ENCODE peak calls at places on chromosomes 3 and 15, in six cellular contexts. B, L, W, Q, P and A are unnamed samples.

GRCh38 chr3:38315488-38316230 is 30.9 kb upstream of the XYLB start:
- DNase-seq in L (no peak), W (no peak), Q (no peak), P (no peak), B (no peak), A (no peak)

GRCh38 chr3:122533480-122533879 is 18.7 kb upstream of the KPNA1 start:
- DNase-seq in B (no peak), P (no peak), W (no peak), L (no peak), Q (no peak), A (no peak)

GRCh38 chr15:96521386-96521785 is 190.9 kb downstream of the NR2F2 start:
- DNase-seq in L (no peak), P (no peak), W (no peak), B (no peak), Q (no peak), A (no peak)

GRCh38 chr3:157134620-157135191 is 25.2 kb downstream of the CCNL1 start:
- DNase-seq in W (peak; percentile 11), P (no peak), Q (no peak), B (no peak), L (peak; percentile 74), A (no peak)

GRCh38 chr3:128068156-128068620 is 16.0 kb downstream of the SEC61A1 start:
- DNase-seq in W (peak; percentile 55), B (no peak), P (peak; percentile 74), Q (no peak), L (no peak), A (no peak)

GRCh38 chr15:35067501-35068347 is 17.4 kb downstream of the NANOGP8 start:
- DNase-seq in Q (no peak), B (no peak), W (no peak), P (no peak), L (no peak), A (no peak)

GRCh38 chr3:8371085-8371551 is 130.5 kb upstream of the LMCD1 start:
- DNase-seq in L (no peak), Q (no peak), P (no peak), B (no peak), W (peak; percentile 10), A (no peak)

GRCh38 chr15:80695911-80696651 is 971 bp downstream of the ABHD17C start:
- DNase-seq in P (peak; percentile 25), L (no peak), W (peak; percentile 28), Q (no peak), B (peak; percentile 15), A (peak; percentile 13)

GRCh38 chr3:114624676-114625181 is 330.9 kb downstream of the TIGIT start:
- DNase-seq in W (peak; percentile 88), B (peak; percentile 95), L (peak; percentile 95), P (no peak), Q (peak; percentile 66), A (no peak)

GRCh38 chr15:38554354-38554753 is 10.3 kb downstream of the RASGRP1 start:
- DNase-seq in L (no peak), B (no peak), W (no peak), Q (no peak), P (no peak), A (no peak)

GRCh38 chr3:172106989-172107388 is 67.6 kb downstream of the FNDC3B start:
- DNase-seq in L (peak; percentile 60), Q (no peak), B (no peak), P (no peak), W (no peak), A (peak; percentile 31)

GRCh38 chr3:121883507-121883906 is 10.7 kb upstream of the SLC15A2 start:
- DNase-seq in B (no peak), P (peak; percentile 49), L (no peak), Q (no peak), W (peak; percentile 20), A (no peak)

GRCh38 chr15:90762109-90762508 is 45.0 kb downstream of the BLM start:
- DNase-seq in Q (no peak), L (peak; percentile 89), W (peak; percentile 50), P (no peak), B (peak; percentile 64), A (no peak)

GRCh38 chr15:45314960-45315359 is 62.9 kb downstream of the SLC28A2 start:
- DNase-seq in W (peak; percentile 55), B (no peak), L (no peak), P (peak; percentile 58), Q (no peak), A (no peak)

GRCh38 chr3:117434881-117435412 is 725.4 kb downstream of the TUSC7 start:
- DNase-seq in L (no peak), Q (no peak), W (no peak), B (no peak), P (no peak), A (no peak)

GRCh38 chr3:24332092-24332491 is 162.6 kb downstream of the THRB start:
- DNase-seq in W (no peak), Q (no peak), P (no peak), L (no peak), B (no peak), A (no peak)

GRCh38 chr3:175274474-175275218 is 415.5 kb downstream of the NAALADL2 start:
- DNase-seq in B (no peak), P (no peak), W (no peak), Q (no peak), L (no peak), A (no peak)

GRCh38 chr15:51163843-51164242 is 69.1 kb upstream of the TNFAIP8L3 start:
- DNase-seq in Q (no peak), L (no peak), W (no peak), B (no peak), P (no peak), A (no peak)
- TF ChIP-seq CTCF in Q (no peak), L (no peak), W (no peak), B (no peak), P (peak; percentile 17), A (no peak)

DNA sequence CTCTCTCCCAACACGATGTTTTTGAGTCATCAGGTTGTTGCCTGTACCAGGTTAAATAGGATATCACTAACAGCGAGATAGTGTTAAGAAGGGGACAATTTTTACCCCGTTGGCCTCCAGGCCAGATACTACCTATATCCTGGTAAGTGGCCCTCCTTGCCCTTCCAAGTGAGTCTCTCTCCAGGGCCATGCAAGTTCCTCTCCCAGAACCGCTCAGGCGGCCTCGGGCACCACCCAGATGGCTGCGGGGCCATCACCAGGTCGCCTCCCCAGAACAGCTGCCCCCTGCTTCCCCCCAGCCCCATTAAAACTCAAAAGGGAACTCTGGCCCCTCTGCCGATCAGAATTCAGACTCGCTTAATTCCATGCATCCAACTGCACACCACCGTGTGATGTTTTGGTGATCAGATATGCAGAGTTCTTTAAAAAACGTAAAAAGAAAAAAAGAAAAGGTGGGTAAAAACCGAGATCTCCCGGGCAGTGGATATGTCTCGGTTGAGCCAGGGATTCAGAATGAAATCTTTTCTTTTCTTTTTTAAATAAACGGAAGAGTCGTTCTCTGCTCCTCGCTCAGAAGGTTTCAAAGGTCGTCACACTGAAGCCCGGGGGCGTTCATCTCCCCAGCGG is 1.9 kb upstream of the TRIM71 start:
- DNase-seq in L (no peak), B (no peak), P (peak; percentile 60), Q (no peak), W (peak; percentile 42), A (no peak)
- H3K27ac ChIP-seq in L (no peak overlapping the region), B (no peak overlapping the region), P (peak overlapping the region; percentile 100), Q (no peak overlapping the region), W (peak overlapping the region; percentile 95), A (no peak overlapping the region)

GRCh38 chr3:139564290-139564861 is 24.8 kb upstream of the RBP1 start:
- DNase-seq in W (peak; percentile 29), Q (no peak), B (no peak), L (no peak), P (peak; percentile 54), A (no peak)
- TF ChIP-seq CTCF in W (peak; percentile 46), Q (peak; percentile 41), B (no peak), L (no peak), P (peak; percentile 59), A (no peak)

DNA sequence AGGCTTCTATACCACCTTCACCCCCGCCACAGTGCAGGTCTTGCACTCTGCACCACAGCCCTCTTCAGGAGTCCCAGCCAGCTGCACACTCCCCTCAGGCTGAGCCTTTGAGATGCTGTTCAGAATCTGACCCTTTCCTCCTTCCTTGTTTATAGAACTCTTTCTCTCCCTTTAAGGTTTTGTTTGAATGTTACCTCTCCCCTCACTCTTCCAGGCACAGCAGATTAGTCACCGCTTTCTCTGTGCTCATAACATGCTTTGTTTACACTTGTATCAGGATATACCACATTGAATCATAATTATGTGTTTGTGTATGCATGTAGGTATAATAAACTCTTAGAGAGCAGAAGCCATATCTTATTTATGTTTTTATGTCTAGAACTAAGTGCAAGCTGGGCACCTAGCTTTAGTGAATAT is 168.4 kb upstream of the BCL6 start:
- DNase-seq in W (peak; percentile 18), Q (no peak), L (no peak), B (no peak), P (no peak), A (no peak)
- H3K27ac ChIP-seq in W (peak overlapping the region; percentile 63), Q (peak overlapping the region; percentile 23), L (no peak overlapping the region), B (peak overlapping the region; percentile 83), P (no peak overlapping the region), A (no peak overlapping the region)

DNA sequence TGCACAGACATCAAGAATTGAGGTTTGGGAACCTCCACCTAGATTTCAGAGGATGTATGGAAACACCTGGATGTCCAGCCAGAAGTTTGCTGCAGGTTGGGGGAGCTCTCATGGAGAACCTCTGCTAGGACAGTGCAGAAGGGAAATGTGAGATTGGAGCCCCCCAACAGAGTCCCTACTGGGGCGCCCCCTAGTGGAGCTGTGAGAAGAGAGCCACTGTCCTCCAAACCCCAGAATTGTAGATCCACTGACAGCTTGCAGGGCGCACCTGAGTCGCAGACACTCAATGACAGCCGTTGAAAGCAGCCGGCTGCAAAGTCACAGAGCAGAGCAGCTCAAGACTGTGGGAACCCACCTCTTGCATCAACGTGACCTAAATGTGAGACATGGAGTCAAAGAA is 34.6 kb upstream of the EPHA6 start:
- DNase-seq in Q (no peak), W (no peak), P (no peak), B (no peak), L (no peak), A (no peak)
- TF ChIP-seq CTCF in Q (no peak), W (no peak), P (peak; percentile 47), B (no peak), L (no peak), A (no peak)

DNA sequence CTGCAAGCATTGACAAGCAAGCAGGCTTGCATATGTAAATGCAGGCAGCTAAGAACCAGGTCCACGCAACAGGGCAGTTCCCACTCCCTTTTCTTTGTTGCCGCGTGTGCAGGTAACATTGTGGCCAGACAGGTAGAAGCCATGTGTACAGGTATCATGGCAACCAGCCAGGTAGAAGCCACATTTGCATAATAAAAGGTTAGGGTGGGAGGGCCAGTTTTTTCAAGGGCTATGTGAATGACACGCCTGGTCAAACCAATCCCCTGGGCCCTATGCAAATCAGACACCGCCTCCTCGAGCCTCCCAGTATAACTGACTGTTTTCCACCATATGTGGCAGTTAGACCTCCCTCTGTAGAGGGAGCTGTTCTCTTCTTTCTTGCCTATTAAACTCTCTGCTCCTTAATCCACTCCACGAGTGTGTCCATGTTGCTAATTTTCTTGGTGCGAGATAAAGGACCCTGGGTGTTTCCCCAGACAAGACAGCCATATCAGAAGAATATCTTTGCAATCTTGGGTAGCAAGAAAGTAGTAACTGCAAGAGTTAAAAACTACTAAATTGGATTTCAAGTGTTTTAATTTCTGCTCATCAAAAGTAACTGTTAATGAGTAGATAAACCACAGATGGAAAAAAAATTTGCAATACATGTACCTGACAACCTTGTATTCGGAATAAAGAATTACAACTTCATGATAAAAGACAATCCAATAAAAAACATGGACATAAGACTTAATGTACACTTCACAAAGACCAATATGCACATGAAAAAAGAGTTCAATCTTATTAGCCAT is 21.8 kb downstream of the PCOLCE2 start:
- DNase-seq in L (no peak), Q (no peak), P (peak; percentile 48), B (no peak), W (peak; percentile 60), A (no peak)
- H3K27ac ChIP-seq in L (no peak overlapping the region), Q (no peak overlapping the region), P (no peak overlapping the region), B (no peak overlapping the region), W (no peak overlapping the region), A (no peak overlapping the region)